ENCODE peak calls at places on chromosome 4, in eight cellular contexts. One of them, this sample, is unnamed.

GRCh38 chr4:1136028-1136427 is 22.7 kb upstream of the RNF212 start:
- DNase-seq in myocyte: no peak
- DNase-seq in H7: no peak
- DNase-seq in pons: no peak
- DNase-seq in activated T-helper 1 cell treated with anti-CD3 and anti-CD28 coated beads, Interleukin-12 subunit alpha, Interleukin-12 subunit beta, Interleukin-2, Interleukin-4 antibody, amounts not matched to agents 30 ng/mL and 10 ng/mL and 1 ng/mL, durations not matched to agents 14 hours and 24 hours and 36 hours: no peak
- DNase-seq in astrocyte of the spinal cord: no peak
- DNase-seq in heart left ventricle: no peak
- DNase-seq in GDM1: no peak
- DNase-seq in this sample: no peak

GRCh38 chr4:80036949-80037348 is 36.1 kb downstream of the ANTXR2 start:
- DNase-seq in myocyte: peak
- DNase-seq in H7: no peak
- DNase-seq in pons: peak
- DNase-seq in activated T-helper 1 cell treated with anti-CD3 and anti-CD28 coated beads, Interleukin-12 subunit alpha, Interleukin-12 subunit beta, Interleukin-2, Interleukin-4 antibody, amounts not matched to agents 30 ng/mL and 10 ng/mL and 1 ng/mL, durations not matched to agents 14 hours and 24 hours and 36 hours: no peak
- DNase-seq in astrocyte of the spinal cord: peak
- DNase-seq in heart left ventricle: no peak
- DNase-seq in GDM1: no peak
- DNase-seq in this sample: peak

GRCh38 chr4:147707892-147708672 is 23.8 kb upstream of the ARHGAP10 start:
- DNase-seq in myocyte: peak
- DNase-seq in H7: peak
- DNase-seq in pons: peak
- DNase-seq in activated T-helper 1 cell treated with anti-CD3 and anti-CD28 coated beads, Interleukin-12 subunit alpha, Interleukin-12 subunit beta, Interleukin-2, Interleukin-4 antibody, amounts not matched to agents 30 ng/mL and 10 ng/mL and 1 ng/mL, durations not matched to agents 14 hours and 24 hours and 36 hours: peak
- DNase-seq in astrocyte of the spinal cord: peak
- DNase-seq in heart left ventricle: peak
- DNase-seq in GDM1: no peak
- DNase-seq in this sample: peak

GRCh38 chr4:6621556-6621927 is 18.9 kb upstream of the MRFAP1 start:
- DNase-seq in myocyte: no peak
- DNase-seq in H7: peak
- DNase-seq in pons: no peak
- DNase-seq in activated T-helper 1 cell treated with anti-CD3 and anti-CD28 coated beads, Interleukin-12 subunit alpha, Interleukin-12 subunit beta, Interleukin-2, Interleukin-4 antibody, amounts not matched to agents 30 ng/mL and 10 ng/mL and 1 ng/mL, durations not matched to agents 14 hours and 24 hours and 36 hours: no peak
- DNase-seq in astrocyte of the spinal cord: no peak
- DNase-seq in heart left ventricle: no peak
- DNase-seq in GDM1: no peak
- DNase-seq in this sample: no peak

GRCh38 chr4:97978791-97979488 is 164.3 kb downstream of the STPG2 start:
- DNase-seq in myocyte: peak
- DNase-seq in H7: no peak
- DNase-seq in pons: no peak
- DNase-seq in activated T-helper 1 cell treated with anti-CD3 and anti-CD28 coated beads, Interleukin-12 subunit alpha, Interleukin-12 subunit beta, Interleukin-2, Interleukin-4 antibody, amounts not matched to agents 30 ng/mL and 10 ng/mL and 1 ng/mL, durations not matched to agents 14 hours and 24 hours and 36 hours: no peak
- DNase-seq in astrocyte of the spinal cord: peak
- DNase-seq in heart left ventricle: no peak
- DNase-seq in GDM1: no peak
- DNase-seq in this sample: no peak

GRCh38 chr4:6549890-6550620 is 24.9 kb upstream of the MAN2B2 start:
- DNase-seq in myocyte: no peak
- DNase-seq in H7: no peak
- DNase-seq in pons: no peak
- DNase-seq in activated T-helper 1 cell treated with anti-CD3 and anti-CD28 coated beads, Interleukin-12 subunit alpha, Interleukin-12 subunit beta, Interleukin-2, Interleukin-4 antibody, amounts not matched to agents 30 ng/mL and 10 ng/mL and 1 ng/mL, durations not matched to agents 14 hours and 24 hours and 36 hours: no peak
- DNase-seq in astrocyte of the spinal cord: no peak
- DNase-seq in heart left ventricle: peak
- DNase-seq in GDM1: no peak
- DNase-seq in this sample: no peak

GRCh38 chr4:8359193-8359592 is 81.3 kb downstream of the ACOX3 start:
- DNase-seq in myocyte: no peak
- DNase-seq in H7: no peak
- DNase-seq in pons: no peak
- DNase-seq in activated T-helper 1 cell treated with anti-CD3 and anti-CD28 coated beads, Interleukin-12 subunit alpha, Interleukin-12 subunit beta, Interleukin-2, Interleukin-4 antibody, amounts not matched to agents 30 ng/mL and 10 ng/mL and 1 ng/mL, durations not matched to agents 14 hours and 24 hours and 36 hours: no peak
- DNase-seq in astrocyte of the spinal cord: no peak
- DNase-seq in heart left ventricle: no peak
- DNase-seq in GDM1: no peak
- DNase-seq in this sample: no peak

GRCh38 chr4:109878355-109878754 is 30.4 kb downstream of the LRIT3 start:
- DNase-seq in myocyte: no peak
- DNase-seq in H7: no peak
- DNase-seq in pons: no peak
- DNase-seq in activated T-helper 1 cell treated with anti-CD3 and anti-CD28 coated beads, Interleukin-12 subunit alpha, Interleukin-12 subunit beta, Interleukin-2, Interleukin-4 antibody, amounts not matched to agents 30 ng/mL and 10 ng/mL and 1 ng/mL, durations not matched to agents 14 hours and 24 hours and 36 hours: no peak
- DNase-seq in astrocyte of the spinal cord: no peak
- DNase-seq in heart left ventricle: no peak
- DNase-seq in GDM1: no peak
- DNase-seq in this sample: no peak

GRCh38 chr4:15563871-15564270 is 91.3 kb downstream of the FBXL5 start:
- DNase-seq in myocyte: no peak
- DNase-seq in H7: no peak
- DNase-seq in pons: no peak
- DNase-seq in activated T-helper 1 cell treated with anti-CD3 and anti-CD28 coated beads, Interleukin-12 subunit alpha, Interleukin-12 subunit beta, Interleukin-2, Interleukin-4 antibody, amounts not matched to agents 30 ng/mL and 10 ng/mL and 1 ng/mL, durations not matched to agents 14 hours and 24 hours and 36 hours: no peak
- DNase-seq in astrocyte of the spinal cord: no peak
- DNase-seq in heart left ventricle: no peak
- DNase-seq in GDM1: no peak
- DNase-seq in this sample: no peak